ENCODE peak calls at places on chromosome 12, in seven cellular contexts. A is A673, T is AG04449, E is tibial artery, F is kidney, S is psoas muscle, I is lower leg skin. K is an unnamed sample.

GRCh38 chr12:119505001-119505400 is 88.6 kb upstream of the TMEM233 start:
- DNase-seq in A (peak), T (no peak), E (no peak), F (no peak), S (no peak), I (no peak), K (no peak)

GRCh38 chr12:32650508-32650907 is 28.6 kb upstream of the DNM1L start:
- DNase-seq in A (no peak), T (no peak), E (no peak), F (no peak), S (no peak), I (no peak), K (no peak)

GRCh38 chr12:3155710-3156386 is 78.7 kb downstream of the TSPAN9 start:
- DNase-seq in A (no peak), T (no peak), E (no peak), F (peak), S (peak), I (no peak), K (no peak)

GRCh38 chr12:132593071-132593470 is 17.3 kb downstream of the LRCOL1 start:
- DNase-seq in A (no peak), T (no peak), E (no peak), F (peak), S (peak), I (no peak), K (no peak)

GRCh38 chr12:62625238-62625637 is 158.6 kb downstream of the MON2 start:
- DNase-seq in A (no peak), T (no peak), E (no peak), F (no peak), S (no peak), I (no peak), K (no peak)

GRCh38 chr12:119613319-119613936 is 19.9 kb downstream of the TMEM233 start:
- DNase-seq in A (no peak), T (no peak), E (no peak), F (no peak), S (no peak), I (no peak), K (no peak)

GRCh38 chr12:132494294-132495164 is 4.6 kb downstream of the FBRSL1 start:
- DNase-seq in A (no peak), T (no peak), E (no peak), F (no peak), S (no peak), I (no peak), K (no peak)

GRCh38 chr12:6333566-6333965 is 8.3 kb downstream of the TNFRSF1A start:
- DNase-seq in A (no peak), T (peak), E (no peak), F (peak), S (no peak), I (no peak), K (no peak)

GRCh38 chr12:30839643-30840190 is 85.0 kb upstream of the CAPRIN2 start:
- DNase-seq in A (no peak), T (no peak), E (no peak), F (no peak), S (no peak), I (no peak), K (no peak)

GRCh38 chr12:50187084-50187900 is 20.1 kb upstream of the CERS5 start:
- DNase-seq in A (peak), T (peak), E (no peak), F (no peak), S (no peak), I (peak), K (peak)

GRCh38 chr12:95182868-95183415 is 34.3 kb downstream of the FGD6 start:
- DNase-seq in A (no peak), T (peak), E (no peak), F (no peak), S (no peak), I (no peak), K (no peak)

GRCh38 chr12:109910969-109911348 is 10.9 kb downstream of the TCHP start:
- DNase-seq in A (peak), T (no peak), E (no peak), F (no peak), S (no peak), I (no peak), K (no peak)

GRCh38 chr12:19529933-19530630 is 90.8 kb downstream of the AEBP2 start:
- DNase-seq in A (no peak), T (no peak), E (no peak), F (no peak), S (no peak), I (no peak), K (no peak)

GRCh38 chr12:7019043-7019569 is 830 bp upstream of the LPCAT3 start:
- DNase-seq in A (peak), T (no peak), E (no peak), F (no peak), S (no peak), I (no peak), K (no peak)

GRCh38 chr12:100799770-100800169 is 5.2 kb downstream of the ANO4 start:
- DNase-seq in A (no peak), T (no peak), E (no peak), F (no peak), S (no peak), I (no peak), K (no peak)

GRCh38 chr12:13046914-13047472 is 2.8 kb downstream of the FAM234B start:
- DNase-seq in A (no peak), T (no peak), E (no peak), F (no peak), S (no peak), I (no peak), K (peak)

GRCh38 chr12:49019120-49019430 is 499 bp upstream of the PRKAG1 start:
- DNase-seq in A (no peak), T (no peak), E (no peak), F (no peak), S (no peak), I (no peak), K (no peak)

GRCh38 chr12:49020441-49020840 is 1.9 kb upstream of the PRKAG1 start:
- DNase-seq in A (no peak), T (no peak), E (no peak), F (no peak), S (peak), I (peak), K (no peak)

GRCh38 chr12:49021292-49021915 is 2.8 kb upstream of the PRKAG1 start:
- DNase-seq in A (no peak), T (no peak), E (no peak), F (no peak), S (peak), I (peak), K (no peak)

GRCh38 chr12:49018282-49019119 is at the start of gene PRKAG1:
- DNase-seq in A (peak), T (peak), E (peak), F (peak), S (peak), I (peak), K (peak)

GRCh38 chr12:49019435-49020317 is 1.1 kb upstream of the PRKAG1 start:
- DNase-seq in A (peak), T (no peak), E (no peak), F (no peak), S (peak), I (peak), K (peak)
- TF ChIP-seq CTCF in A (peak), T (peak), E (no peak), F (no peak), S (no peak), I (no peak), K (peak)

DNA sequence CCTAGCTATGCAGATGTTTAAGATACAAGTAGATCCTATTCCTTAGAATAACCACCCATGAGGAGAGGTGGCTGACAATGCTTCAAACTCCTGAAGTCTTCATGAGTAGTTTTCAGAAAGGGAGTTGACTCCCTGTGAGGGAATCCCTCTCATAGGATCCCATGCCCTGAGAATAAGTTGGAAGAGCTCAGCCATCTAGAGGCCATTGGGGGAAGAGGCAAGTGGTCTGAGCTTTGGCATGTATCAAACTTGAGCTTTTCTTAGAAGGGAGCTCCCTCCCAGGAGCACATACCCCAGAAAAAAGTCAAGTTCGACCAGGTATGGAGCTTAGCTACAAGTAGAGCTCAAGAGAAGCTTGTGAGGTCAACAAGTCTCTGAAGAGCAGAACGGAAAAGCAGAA is 165.7 kb upstream of the RBM19 start:
- DNase-seq in A (no peak), T (no peak), E (no peak), F (no peak), S (no peak), I (no peak), K (no peak)
- TF ChIP-seq CTCF in A (no peak), T (no peak), E (no peak), F (no peak), S (no peak), I (no peak), K (no peak)

GRCh38 chr12:23944067-23944466 is 5.4 kb downstream of the SOX5 start:
- DNase-seq in A (no peak), T (no peak), E (no peak), F (no peak), S (no peak), I (no peak), K (no peak)
- TF ChIP-seq CTCF in A (no peak), T (no peak), E (no peak), F (no peak), S (no peak), I (no peak), K (no peak)

GRCh38 chr12:114360485-114360884 is 45.5 kb downstream of the TBX5 start:
- DNase-seq in A (no peak), T (no peak), E (no peak), F (no peak), S (no peak), I (no peak), K (no peak)

DNA sequence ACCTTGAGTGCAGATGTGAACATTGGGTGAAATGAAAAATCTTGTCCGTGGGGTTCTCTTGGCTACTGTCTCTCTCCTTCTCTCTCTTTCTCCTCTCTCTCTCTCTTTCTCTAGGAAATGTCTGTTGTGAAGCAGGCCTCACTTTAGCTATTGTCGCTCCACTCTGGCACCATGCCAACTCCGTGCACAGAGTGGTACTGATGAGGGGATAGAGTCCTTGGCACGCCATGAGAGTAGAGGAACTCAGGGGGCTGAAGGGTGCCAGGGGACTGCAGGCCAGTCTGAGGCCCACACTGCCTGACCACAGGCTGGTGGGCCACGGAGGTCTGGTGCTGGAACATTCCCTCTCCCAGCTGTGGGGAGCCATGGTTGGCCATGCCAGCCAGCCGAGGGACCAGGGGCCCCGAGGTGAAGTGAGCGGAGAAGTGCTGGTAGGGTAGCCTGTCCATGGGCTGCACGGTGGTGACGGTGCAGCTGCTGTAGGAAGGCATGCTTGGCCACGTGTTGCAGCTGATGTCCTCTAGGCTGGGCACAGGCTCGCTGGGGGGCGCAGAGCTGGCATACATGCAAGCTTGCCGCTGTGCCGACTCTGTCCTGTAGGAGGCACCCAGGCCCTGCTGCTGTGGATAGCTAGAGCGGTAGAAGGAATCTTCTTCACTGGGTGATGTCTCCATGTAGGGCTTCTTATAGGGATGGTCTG is 50.4 kb downstream of the TBX5 start:
- DNase-seq in A (peak), T (no peak), E (no peak), F (no peak), S (no peak), I (no peak), K (no peak)
- TF ChIP-seq CTCF in A (peak), T (no peak), E (no peak), F (no peak), S (no peak), I (no peak), K (no peak)

DNA sequence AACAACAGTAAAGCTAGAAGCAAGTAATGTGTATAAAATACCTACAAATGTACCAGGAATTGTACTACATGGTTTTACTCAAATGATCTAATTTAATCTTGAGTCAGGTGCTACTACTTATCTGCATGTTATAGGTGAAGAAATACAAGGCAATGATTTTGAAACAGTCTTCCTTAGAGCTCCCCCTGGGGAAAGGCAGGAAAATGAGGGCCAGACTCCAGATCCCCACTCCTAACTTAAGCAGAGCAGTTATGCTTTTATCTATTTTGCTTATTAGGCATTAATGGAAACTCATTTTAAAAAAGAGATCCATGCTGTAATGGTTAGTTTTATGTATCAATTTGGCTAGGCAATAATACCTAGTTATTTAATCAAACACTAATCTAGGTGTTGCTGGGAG is 109.3 kb upstream of the CPSF6 start:
- DNase-seq in A (no peak), T (no peak), E (no peak), F (no peak), S (no peak), I (no peak), K (no peak)
- TF ChIP-seq CTCF in A (peak), T (no peak), E (no peak), F (no peak), S (no peak), I (no peak), K (no peak)

GRCh38 chr12:55847033-55847432 is 4.3 kb upstream of the MMP19 start:
- DNase-seq in A (no peak), T (peak), E (peak), F (no peak), S (no peak), I (peak), K (no peak)
- TF ChIP-seq CTCF in A (no peak), T (no peak), E (no peak), F (no peak), S (no peak), I (no peak), K (no peak)

DNA sequence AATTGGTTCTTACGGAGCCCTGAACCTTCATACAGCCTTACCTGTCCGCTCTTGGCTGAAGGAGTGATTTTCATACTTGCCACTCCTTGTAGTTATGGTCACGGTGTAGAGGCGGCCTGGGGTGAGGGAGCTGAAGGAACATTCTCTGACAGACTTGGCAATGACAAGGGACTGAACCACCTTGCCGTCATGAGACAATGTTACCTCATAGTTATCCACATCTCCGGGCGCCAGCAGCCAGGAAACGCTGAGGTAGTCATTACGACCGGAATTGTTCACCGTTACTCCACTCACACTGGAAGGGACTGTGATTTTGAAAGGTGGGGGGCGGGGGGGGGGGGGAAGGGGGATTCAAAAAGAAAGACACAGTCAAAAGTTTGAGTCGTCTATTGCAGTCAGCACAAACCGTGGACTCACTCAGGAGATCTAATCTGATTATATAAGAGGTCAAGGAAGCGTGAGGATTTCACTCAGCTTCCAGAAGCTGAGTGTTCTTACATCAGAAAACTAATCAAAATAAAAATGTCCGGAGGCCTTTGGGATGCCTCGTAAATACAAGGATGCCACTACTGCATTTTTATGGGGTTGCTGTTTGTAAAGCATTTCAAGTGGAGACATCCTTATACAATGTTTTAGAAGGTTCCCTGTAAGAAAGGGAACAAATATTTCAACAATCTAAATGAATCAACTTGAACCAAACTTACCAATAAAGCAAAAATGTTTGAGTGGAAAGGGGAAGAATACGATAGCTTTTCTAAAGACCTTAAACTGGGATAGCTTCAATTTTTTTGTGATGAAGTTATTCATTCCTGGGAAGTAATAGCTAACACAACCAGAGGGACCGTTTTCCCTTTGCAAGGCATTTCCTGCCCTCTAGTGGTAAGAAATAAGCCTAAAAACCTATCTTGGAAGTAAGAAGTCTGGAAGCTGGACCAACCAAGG is 60.6 kb downstream of the PTPRB start:
- DNase-seq in A (peak), T (peak), E (no peak), F (no peak), S (no peak), I (no peak), K (peak)
- TF ChIP-seq CTCF in A (peak), T (peak), E (peak), F (peak), S (peak), I (no peak), K (peak)

K was measured in GM13977.